ENCODE peak calls at places on chromosome 4, in ten cellular contexts. U is GM23338, P is NT2/D1, S is breast epithelium, T is cardiac muscle cell, G is neuronal stem cell, X is Peyer's patch, L is Karpas-422, K is left ventricle myocardium inferior, N is fibroblast of lung. J is an unnamed sample.

GRCh38 chr4:142307857-142308256 is 538.2 kb downstream of the INPP4B start:
- DNase-seq in N (no peak), P (no peak), K (no peak), G (no peak), S (no peak), X (no peak), U (no peak), L (no peak), T (no peak), J (peak; percentile 20)

GRCh38 chr4:45576275-45576674 is 547.6 kb downstream of the GABRG1 start:
- DNase-seq in T (no peak), S (no peak), U (no peak), G (no peak), K (no peak), N (no peak), L (no peak), P (no peak), X (no peak), J (no peak)

GRCh38 chr4:141102367-141102766 is 30.9 kb downstream of the RNF150 start:
- DNase-seq in U (no peak), N (peak; percentile 42), T (no peak), L (no peak), X (no peak), K (no peak), S (no peak), G (no peak), P (no peak), J (no peak)

GRCh38 chr4:168619266-168619631 is 122.4 kb downstream of the PALLD start:
- DNase-seq in X (no peak), K (no peak), U (no peak), S (no peak), G (no peak), P (no peak), N (no peak), L (no peak), T (peak; percentile 22), J (no peak)

GRCh38 chr4:84878090-84878489 is 88.4 kb downstream of the WDFY3 start:
- DNase-seq in U (no peak), L (no peak), X (no peak), T (no peak), K (no peak), P (no peak), G (no peak), N (peak; percentile 72), S (no peak), J (no peak)

GRCh38 chr4:20889901-20890300 is 189.6 kb downstream of the PACRGL start:
- DNase-seq in X (no peak), G (no peak), U (no peak), N (no peak), K (no peak), P (no peak), S (no peak), L (no peak), T (no peak), J (no peak)

GRCh38 chr4:39118034-39118658 is 56.1 kb downstream of the KLHL5 start:
- DNase-seq in N (no peak), X (no peak), P (no peak), L (no peak), K (no peak), T (no peak), G (no peak), U (no peak), S (no peak), J (no peak)

GRCh38 chr4:186294160-186294559 is 28.2 kb downstream of the F11 start:
- DNase-seq in S (no peak), G (no peak), N (no peak), L (no peak), K (no peak), X (no peak), U (no peak), T (no peak), P (no peak), J (no peak)

GRCh38 chr4:76977731-76978350 is 28.3 kb downstream of the SEPTIN11 start:
- DNase-seq in T (no peak), U (no peak), L (no peak), P (no peak), N (peak; percentile 74), G (no peak), X (no peak), S (no peak), K (no peak), J (no peak)

GRCh38 chr4:185134176-185134869 is 8.7 kb upstream of the SLC25A4 start:
- DNase-seq in K (no peak), G (no peak), S (no peak), L (peak; percentile 69), X (no peak), P (no peak), T (peak; percentile 71), U (peak; percentile 80), N (peak; percentile 77), J (no peak)

GRCh38 chr4:54281060-54281781 is 52.1 kb downstream of the PDGFRA start:
- DNase-seq in X (no peak), G (no peak), L (no peak), U (peak; percentile 11), T (no peak), P (no peak), N (peak; percentile 94), K (peak; percentile 81), S (no peak), J (no peak)

DNA sequence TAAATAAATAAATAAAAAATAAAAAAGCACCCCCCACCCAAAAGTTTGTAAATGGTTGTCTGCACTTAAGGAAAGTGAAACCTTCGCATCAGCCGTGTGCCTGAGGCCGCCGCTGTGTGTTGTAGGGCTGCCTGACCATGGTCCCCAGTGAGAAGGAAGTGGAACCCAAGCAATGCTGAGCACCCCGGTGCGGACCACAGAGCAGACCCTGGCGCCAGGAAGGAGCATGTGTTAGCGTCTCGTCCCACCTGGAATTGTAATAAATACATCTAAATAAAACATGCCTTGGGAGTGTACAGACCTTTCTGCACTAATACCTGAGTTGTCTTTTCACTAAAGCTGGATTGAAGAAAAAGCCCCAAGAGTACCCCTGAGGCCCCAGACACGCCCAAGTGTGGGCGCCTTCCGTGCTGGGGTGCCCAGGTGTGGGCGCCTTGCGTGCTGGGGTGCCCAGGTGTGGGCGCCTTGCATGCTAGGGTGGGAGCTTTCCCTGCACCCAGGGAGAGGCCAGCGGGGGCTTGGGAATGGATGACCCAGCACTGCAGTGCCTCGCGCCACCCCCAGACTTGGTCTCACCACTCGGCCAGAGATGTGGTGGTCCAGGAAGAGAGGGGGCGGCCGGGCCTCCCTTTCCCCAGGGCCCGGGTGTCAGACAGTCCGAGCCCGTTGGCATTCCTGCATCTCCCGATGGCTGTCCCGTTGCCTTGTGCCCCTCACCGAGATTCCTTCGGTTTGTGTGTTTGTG is 33.7 kb downstream of the HTT-AS start:
- DNase-seq in U (no peak), P (no peak), N (no peak), G (no peak), S (no peak), T (no peak), L (no peak), X (peak; percentile 66), K (no peak), J (no peak)
- H3K4me3 ChIP-seq in U (no peak overlapping the region), P (no peak overlapping the region), N (peak overlapping the region; percentile 51), G (no peak overlapping the region), S (peak overlapping the region; percentile 71), T (no peak overlapping the region), L (peak overlapping the region; percentile 66), X (peak overlapping the region; percentile 59), K (peak overlapping the region; percentile 68), J (no peak overlapping the region)

GRCh38 chr4:159106636-159107035 is 3.8 kb downstream of the RAPGEF2 start:
- DNase-seq in G (no peak), U (no peak), L (no peak), X (no peak), P (no peak), S (no peak), N (peak; percentile 39), K (no peak), T (no peak), J (no peak)
- H3K4me1 ChIP-seq in G (peaks cover 20% of the 10 kb centered on the region), U (peaks cover 53% of the 10 kb centered on the region), L (peaks cover 16% of the 10 kb centered on the region), X (no peaks in the 10 kb centered on the region), P (no peaks in the 10 kb centered on the region), S (peaks cover 4% of the 10 kb centered on the region), N (peaks cover 8% of the 10 kb centered on the region), K (peaks cover 83% of the 10 kb centered on the region), T (peaks cover 25% of the 10 kb centered on the region), J (peaks cover 22% of the 10 kb centered on the region)

DNA sequence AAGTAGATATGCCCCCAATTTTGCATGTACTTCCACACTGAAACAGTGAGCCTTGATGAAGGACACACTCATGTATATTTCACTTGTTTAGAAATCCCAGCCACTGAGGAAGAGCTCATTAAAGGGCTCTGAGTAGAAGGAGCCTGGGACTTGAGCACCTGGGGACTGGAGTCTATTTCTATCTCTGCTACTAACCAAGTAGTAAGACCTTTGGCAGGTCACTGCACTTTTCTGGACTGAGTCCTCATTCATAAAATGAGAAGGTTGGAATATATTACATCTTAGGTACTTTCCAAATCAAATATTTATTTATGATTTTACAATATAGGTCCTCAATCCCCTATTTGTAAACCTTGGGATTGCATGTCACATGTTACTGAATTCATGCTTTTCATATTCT is 78.2 kb upstream of the C4orf54 start:
- DNase-seq in P (no peak), T (no peak), K (no peak), G (no peak), U (no peak), X (no peak), S (no peak), L (no peak), N (no peak), J (no peak)
- H3K4me3 ChIP-seq in P (no peak overlapping the region), T (no peak overlapping the region), K (no peak overlapping the region), G (no peak overlapping the region), U (no peak overlapping the region), X (no peak overlapping the region), S (no peak overlapping the region), L (no peak overlapping the region), N (no peak overlapping the region), J (no peak overlapping the region)

GRCh38 chr4:128284317-128284716 is 3.3 kb downstream of the PGRMC2 start:
- DNase-seq in L (no peak), T (no peak), P (no peak), N (no peak), G (no peak), K (no peak), X (no peak), U (no peak), S (no peak), J (peak; percentile 22)
- H3K4me1 ChIP-seq in L (peaks cover 41% of the 10 kb centered on the region), T (peaks cover 8% of the 10 kb centered on the region), P (peaks cover 2% of the 10 kb centered on the region), N (peaks cover 5% of the 10 kb centered on the region), G (no peaks in the 10 kb centered on the region), K (peaks cover 90% of the 10 kb centered on the region), X (no peaks in the 10 kb centered on the region), U (peaks cover 12% of the 10 kb centered on the region), S (peaks cover 21% of the 10 kb centered on the region), J (peaks cover 22% of the 10 kb centered on the region)

DNA sequence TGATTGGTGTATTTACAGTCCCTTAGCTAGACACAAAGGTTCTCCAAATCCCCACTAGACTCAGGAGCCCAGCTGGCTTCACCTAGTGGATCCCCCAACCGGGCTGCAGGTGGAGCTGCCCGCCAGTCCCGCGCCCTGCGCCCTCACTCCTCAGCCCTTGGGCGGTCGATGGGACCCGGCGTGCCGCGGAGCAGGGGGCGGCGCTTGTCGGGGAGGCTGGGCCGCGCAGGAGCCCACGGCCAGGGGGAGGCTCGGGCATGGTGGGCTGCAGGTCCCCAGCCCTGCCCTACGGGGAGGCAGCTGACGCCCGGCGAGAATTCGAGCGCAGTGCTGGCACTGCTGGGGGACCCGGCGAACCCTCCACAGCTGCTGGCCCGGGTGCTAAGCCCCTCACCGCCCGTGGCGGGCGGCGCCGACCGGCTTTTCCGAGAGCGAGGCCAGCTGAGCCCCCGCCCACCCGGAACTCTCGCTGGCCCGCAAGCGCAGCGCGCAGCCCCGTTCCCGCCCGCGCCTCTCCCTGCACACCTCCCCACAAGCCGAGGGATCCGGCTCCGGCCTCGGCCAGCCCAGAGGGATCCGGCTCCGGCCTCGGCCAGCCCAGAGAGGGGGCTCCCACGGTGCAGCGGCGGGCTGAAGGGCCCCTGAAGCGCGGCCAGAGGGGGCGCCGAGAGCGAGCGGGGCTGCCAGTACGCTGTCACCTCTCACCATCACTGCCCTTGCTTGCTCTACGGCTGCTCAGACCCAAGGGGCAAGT is 39.4 kb downstream of the WFS1 start:
- DNase-seq in U (peak; percentile 72), L (no peak), P (no peak), T (peak; percentile 63), K (no peak), X (no peak), N (no peak), S (no peak), G (peak; percentile 57), J (peak; percentile 42)
- H3K4me3 ChIP-seq in U (peak overlapping the region; percentile 66), L (no peak overlapping the region), P (peak overlapping the region; percentile 65), T (peak overlapping the region; percentile 46), K (peak overlapping the region; percentile 74), X (peak overlapping the region; percentile 45), N (peak overlapping the region; percentile 17), S (peak overlapping the region; percentile 77), G (peak overlapping the region; percentile 53), J (no peak overlapping the region)